ENCODE peak calls at places on chromosomes 13 and 19, in six cellular contexts. Y is mucosa of descending colon, T is MM.1S, W is cardiac muscle cell, I is lower lobe of right lung, M is gastrocnemius medialis. Z is an unnamed sample. For H3K4me1 and H3K9me3, the result is how much of the 10 kb centered on the place peaks cover.

GRCh38 chr13:35814573-35814972 is 316.6 kb downstream of the DCLK1 start:
- DNase-seq in Y (no peak), T (no peak), W (no peak), I (no peak), M (no peak), Z (peak)

GRCh38 chr19:33376423-33376822 is 2.9 kb downstream of the CEBPG start:
- DNase-seq in Y (peak), T (no peak), W (no peak), I (no peak), M (no peak), Z (peak)

GRCh38 chr19:38277549-38277948 is 13.2 kb downstream of the SPINT2 start:
- DNase-seq in Y (no peak), T (no peak), W (no peak), I (no peak), M (no peak), Z (peak)

GRCh38 chr19:49932731-49933131 is 3.4 kb upstream of the NUP62 start:
- DNase-seq in Y (no peak), T (no peak), W (no peak), I (no peak), M (no peak), Z (no peak)

GRCh38 chr13:81395368-81395767 is 1054.4 kb upstream of the SPRY2 start:
- DNase-seq in Y (peak), T (no peak), W (peak), I (no peak), M (no peak), Z (no peak)

GRCh38 chr13:36124236-36124822 is 6.9 kb downstream of the DCLK1 start:
- DNase-seq in Y (peak), T (no peak), W (no peak), I (no peak), M (no peak), Z (peak)

GRCh38 chr19:47796785-47797184 is 7.6 kb downstream of the TPRX1 start:
- DNase-seq in Y (no peak), T (no peak), W (no peak), I (no peak), M (no peak), Z (no peak)

GRCh38 chr19:33906578-33907335 is 110.1 kb downstream of the KCTD15 start:
- DNase-seq in Y (no peak), T (no peak), W (no peak), I (peak), M (no peak), Z (no peak)

GRCh38 chr13:23750383-23751121 is 138.6 kb downstream of the MIPEP start:
- DNase-seq in Y (no peak), T (no peak), W (no peak), I (no peak), M (no peak), Z (no peak)

GRCh38 chr19:10173527-10173926 is 21.2 kb downstream of the DNMT1 start:
- DNase-seq in Y (no peak), T (no peak), W (no peak), I (no peak), M (no peak), Z (peak)

GRCh38 chr13:32001392-32001768 is 30.2 kb upstream of the FRY start:
- DNase-seq in Y (peak), T (peak), W (peak), I (no peak), M (no peak), Z (peak)

GRCh38 chr13:85373322-85373721 is 425.9 kb downstream of the SLITRK6 start:
- DNase-seq in Y (no peak), T (no peak), W (no peak), I (no peak), M (no peak), Z (no peak)
- H3K4me1 ChIP-seq in Y (under half), T (under half), W (under half), I (under half), M (under half), Z (under half)

GRCh38 chr19:8494158-8494557 is 8.3 kb downstream of the PRAM1 start:
- DNase-seq in Y (no peak), T (no peak), W (no peak), I (no peak), M (no peak), Z (no peak)
- H3K4me3 ChIP-seq in Y (no peak), T (no peak), W (no peak), I (no peak), M (no peak), Z (no peak)

GRCh38 chr19:56707821-56708220 is 36.3 kb upstream of the ZNF835 start:
- DNase-seq in Y (no peak), T (no peak), W (no peak), I (no peak), M (no peak), Z (no peak)

GRCh38 chr19:56710437-56710836 is 38.9 kb upstream of the ZNF835 start:
- DNase-seq in Y (no peak), T (no peak), W (no peak), I (no peak), M (no peak), Z (no peak)

GRCh38 chr19:56718231-56718630 is 46.7 kb upstream of the ZNF835 start:
- DNase-seq in Y (no peak), T (no peak), W (no peak), I (no peak), M (no peak), Z (no peak)

DNA sequence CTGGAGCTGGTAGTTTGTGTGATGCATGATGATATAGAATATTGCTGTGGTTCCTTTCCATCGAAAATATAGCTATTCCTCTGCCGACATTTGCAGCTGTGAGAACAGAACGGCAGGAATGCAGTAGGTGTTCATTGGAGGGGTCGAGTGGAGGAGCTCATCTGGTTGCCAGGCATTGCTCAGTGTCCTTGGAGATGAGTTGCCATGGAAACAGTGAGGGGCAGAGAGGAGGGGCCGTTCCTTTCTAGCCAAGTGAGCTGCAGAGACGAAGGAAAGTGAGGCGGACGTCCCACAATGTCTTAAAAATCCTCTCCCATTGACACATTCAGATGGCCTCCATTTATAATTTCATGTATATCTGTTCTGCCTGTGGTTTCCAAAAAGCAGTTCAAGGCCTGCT is 41.1 kb upstream of the ZNF835 start:
- DNase-seq in Y (no peak), T (no peak), W (no peak), I (no peak), M (no peak), Z (no peak)
- H3K9me3 ChIP-seq in Y (half or more), T (under half), W (under half), I (under half), M (under half), Z (under half)

GRCh38 chr13:97113231-97114001 is 108.7 kb upstream of the MBNL2 start:
- DNase-seq in Y (no peak), T (no peak), W (no peak), I (no peak), M (no peak), Z (no peak)

GRCh38 chr13:97109841-97110492 is 112.2 kb upstream of the MBNL2 start:
- DNase-seq in Y (peak), T (peak), W (peak), I (peak), M (peak), Z (peak)

GRCh38 chr13:97114696-97115095 is 107.4 kb upstream of the MBNL2 start:
- DNase-seq in Y (no peak), T (no peak), W (no peak), I (no peak), M (no peak), Z (no peak)

GRCh38 chr13:97111705-97112104 is 110.4 kb upstream of the MBNL2 start:
- DNase-seq in Y (no peak), T (no peak), W (peak), I (no peak), M (no peak), Z (no peak)

GRCh38 chr13:97112451-97113152 is 109.5 kb upstream of the MBNL2 start:
- DNase-seq in Y (no peak), T (no peak), W (no peak), I (no peak), M (no peak), Z (peak)
- H3K4me1 ChIP-seq in Y (under half), T (under half), W (under half), I (half or more), M (under half), Z (under half)

GRCh38 chr13:46731535-46731934 is 65.4 kb downstream of the ESD start:
- DNase-seq in Y (no peak), T (no peak), W (no peak), I (no peak), M (no peak), Z (no peak)

GRCh38 chr13:46726347-46726746 is 70.6 kb downstream of the ESD start:
- DNase-seq in Y (no peak), T (no peak), W (no peak), I (no peak), M (no peak), Z (no peak)

DNA sequence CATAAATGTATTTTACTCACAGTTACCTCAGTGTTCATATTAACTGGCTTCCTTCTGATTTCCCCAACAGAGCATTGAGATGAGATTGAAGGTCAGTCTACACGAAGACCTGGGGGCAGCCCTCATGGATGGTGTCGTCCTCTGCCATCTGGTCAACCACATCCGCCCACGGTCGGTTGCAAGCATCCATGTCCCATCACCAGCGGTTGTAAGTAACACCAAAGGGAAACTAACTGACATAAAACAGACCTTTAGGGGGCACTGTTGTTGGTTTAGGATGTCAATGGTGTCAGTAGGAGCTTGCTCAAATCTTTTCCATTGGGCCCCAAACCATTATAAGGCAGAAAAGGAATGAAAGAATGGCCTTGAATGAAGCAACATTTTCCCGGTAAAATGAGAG is 68.2 kb downstream of the ESD start:
- DNase-seq in Y (no peak), T (no peak), W (no peak), I (no peak), M (no peak), Z (no peak)
- H3K4me3 ChIP-seq in Y (no peak), T (no peak), W (no peak), I (no peak), M (no peak), Z (no peak)

DNA sequence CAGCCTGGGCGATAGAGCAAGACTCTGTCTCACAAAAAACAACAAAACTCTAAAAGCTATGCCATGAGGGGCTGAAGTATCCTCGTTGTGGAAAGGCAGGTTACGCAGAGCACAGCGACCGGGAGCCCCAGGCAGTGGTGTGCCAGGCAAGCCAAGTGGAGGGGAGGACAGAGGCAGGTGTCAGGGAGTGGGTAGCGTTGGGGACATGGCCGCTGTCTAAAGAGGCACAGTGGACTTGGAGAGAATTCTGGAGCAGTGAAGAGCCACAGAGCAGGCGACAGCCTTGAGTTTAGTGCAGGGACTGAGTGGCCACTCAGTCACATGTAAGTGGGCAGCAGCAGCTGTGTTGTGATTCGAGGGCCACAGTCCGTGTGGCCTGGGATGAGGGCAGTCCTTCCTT is 541.7 kb downstream of the FGF9 start:
- DNase-seq in Y (no peak), T (no peak), W (no peak), I (no peak), M (no peak), Z (no peak)
- H3K9me3 ChIP-seq in Y (under half), T (under half), W (under half), I (under half), M (under half), Z (under half)

GRCh38 chr13:26019881-26020535 is 31.8 kb downstream of the SHISA2 start:
- DNase-seq in Y (no peak), T (no peak), W (no peak), I (no peak), M (no peak), Z (peak)
- H3K4me1 ChIP-seq in Y (under half), T (under half), W (under half), I (under half), M (under half), Z (half or more)

Z was measured in adipocyte.